ENCODE peak calls at places on chromosomes 5 and 9, in eight cellular contexts. V is body of pancreas, U is testis, T is MM.1S, I is spleen, D is tibial artery, L is uterus, S is breast epithelium. F is an unnamed sample. For H3K36me3, the result is how much of the 10 kb centered on the place peaks cover.

GRCh38 chr5:93378073-93378472 is 202.9 kb downstream of the NR2F1-AS1 start:
- DNase-seq in V (no peak), D (no peak), T (no peak), S (no peak), I (no peak), L (no peak), U (no peak), F (no peak)

GRCh38 chr9:21995652-21996275 is 1.2 kb downstream of the CDKN2B-AS1 start:
- DNase-seq in V (peak), T (no peak), S (no peak), I (peak), L (peak), D (no peak), U (peak), F (peak)

GRCh38 chr9:14296462-14296861 is 17.5 kb downstream of the NFIB start:
- DNase-seq in S (no peak), U (no peak), T (no peak), L (no peak), I (no peak), V (peak), D (peak), F (peak)

GRCh38 chr5:30042677-30043076 is 1150.8 kb upstream of the CDH6 start:
- DNase-seq in D (no peak), T (no peak), U (no peak), L (no peak), I (peak), V (no peak), S (no peak), F (no peak)

GRCh38 chr5:19264821-19265220 is 723.2 kb downstream of the CDH18 start:
- DNase-seq in I (no peak), L (no peak), T (no peak), V (no peak), D (no peak), S (no peak), U (no peak), F (no peak)

GRCh38 chr5:79263290-79263689 is 27.4 kb downstream of the JMY start:
- DNase-seq in L (no peak), I (no peak), T (no peak), D (no peak), V (no peak), S (no peak), U (no peak), F (no peak)

GRCh38 chr5:157126-157715 is 34.1 kb upstream of the LRRC14B start:
- DNase-seq in S (peak), U (no peak), T (no peak), D (no peak), L (no peak), I (peak), V (no peak), F (no peak)

GRCh38 chr5:109788596-109788995 is 98.9 kb downstream of the MAN2A1 start:
- DNase-seq in T (peak), S (no peak), U (no peak), D (no peak), I (no peak), L (no peak), V (no peak), F (no peak)

GRCh38 chr9:134966697-134967546 is 49.2 kb upstream of the FCN1 start:
- DNase-seq in I (peak), L (no peak), S (no peak), T (no peak), D (no peak), V (no peak), U (no peak), F (peak)

GRCh38 chr5:129382921-129383672 is 77.0 kb upstream of the ADAMTS19 start:
- DNase-seq in V (no peak), D (no peak), S (no peak), T (no peak), L (no peak), I (no peak), U (no peak), F (no peak)

GRCh38 chr9:35760651-35761050 is 6.6 kb upstream of the MSMP start:
- DNase-seq in I (no peak), T (no peak), V (peak), D (peak), U (no peak), S (no peak), L (no peak), F (no peak)

GRCh38 chr5:376951-377325 is 55.4 kb downstream of the AHRR start:
- DNase-seq in S (no peak), D (no peak), U (peak), V (no peak), I (peak), L (no peak), T (no peak), F (no peak)

GRCh38 chr9:88534456-88535225 is at the start of gene NXNL2:
- DNase-seq in S (peak), I (peak), V (peak), U (peak), D (peak), L (peak), T (no peak), F (peak)

GRCh38 chr5:59238126-59238902 is 655.2 kb downstream of the PDE4D start:
- DNase-seq in U (no peak), I (no peak), S (no peak), V (no peak), L (no peak), T (no peak), D (no peak), F (no peak)

GRCh38 chr5:137218471-137218870 is 280.7 kb downstream of the SPOCK1 start:
- DNase-seq in S (no peak), T (no peak), U (no peak), D (no peak), V (peak), I (no peak), L (no peak), F (no peak)

GRCh38 chr5:78649816-78650561 is 1.4 kb upstream of the LHFPL2 start:
- DNase-seq in D (no peak), I (no peak), L (no peak), T (no peak), V (no peak), U (peak), S (no peak), F (no peak)

GRCh38 chr9:37840560-37841194 is 40.1 kb downstream of the DCAF10 start:
- DNase-seq in D (no peak), T (no peak), U (no peak), L (no peak), I (no peak), V (no peak), S (no peak), F (peak)

GRCh38 chr5:108420755-108421154 is 38.9 kb upstream of the FBXL17 start:
- DNase-seq in U (no peak), I (no peak), V (no peak), T (no peak), S (no peak), D (no peak), L (no peak), F (no peak)

GRCh38 chr9:34633851-34634550 is 3.6 kb downstream of the SIGMAR1 start:
- DNase-seq in S (peak), L (peak), V (peak), U (peak), D (no peak), I (peak), T (peak), F (peak)

GRCh38 chr5:58122157-58122556 is 337.7 kb downstream of the PLK2 start:
- DNase-seq in V (no peak), T (no peak), D (no peak), S (no peak), I (no peak), U (no peak), L (no peak), F (no peak)

GRCh38 chr9:79057576-79057975 is 514.2 kb upstream of the TLE4 start:
- DNase-seq in V (no peak), U (no peak), T (no peak), D (no peak), L (no peak), S (no peak), I (no peak), F (no peak)

GRCh38 chr5:176647870-176648466 is 684 bp downstream of the TSPAN17 start:
- DNase-seq in D (peak), L (peak), U (peak), T (no peak), V (peak), S (peak), I (peak), F (peak)

GRCh38 chr5:144205141-144205551 is 34.5 kb downstream of the KCTD16 start:
- DNase-seq in D (peak), L (peak), U (peak), V (peak), S (no peak), I (no peak), T (no peak), F (no peak)

GRCh38 chr9:98516897-98517503 is 191.7 kb downstream of the GABBR2 start:
- DNase-seq in I (no peak), V (no peak), D (no peak), L (no peak), U (no peak), S (no peak), T (no peak), F (no peak)

GRCh38 chr9:110748251-110748893 is 79.8 kb downstream of the MUSK start:
- DNase-seq in U (no peak), I (no peak), T (no peak), D (no peak), L (no peak), S (no peak), V (no peak), F (no peak)

GRCh38 chr5:176184608-176185132 is 53.6 kb upstream of the SIMC1 start:
- DNase-seq in D (no peak), T (no peak), U (no peak), V (no peak), L (no peak), S (no peak), I (no peak), F (no peak)

GRCh38 chr5:160470437-160471341 is 49.0 kb downstream of the PTTG1 start:
- DNase-seq in L (no peak), V (no peak), I (no peak), S (no peak), D (peak), U (peak), T (no peak), F (no peak)

GRCh38 chr5:136799806-136800372 is 434.5 kb upstream of the TRPC7 start:
- DNase-seq in S (no peak), U (no peak), D (no peak), L (no peak), I (no peak), V (no peak), T (no peak), F (no peak)

DNA sequence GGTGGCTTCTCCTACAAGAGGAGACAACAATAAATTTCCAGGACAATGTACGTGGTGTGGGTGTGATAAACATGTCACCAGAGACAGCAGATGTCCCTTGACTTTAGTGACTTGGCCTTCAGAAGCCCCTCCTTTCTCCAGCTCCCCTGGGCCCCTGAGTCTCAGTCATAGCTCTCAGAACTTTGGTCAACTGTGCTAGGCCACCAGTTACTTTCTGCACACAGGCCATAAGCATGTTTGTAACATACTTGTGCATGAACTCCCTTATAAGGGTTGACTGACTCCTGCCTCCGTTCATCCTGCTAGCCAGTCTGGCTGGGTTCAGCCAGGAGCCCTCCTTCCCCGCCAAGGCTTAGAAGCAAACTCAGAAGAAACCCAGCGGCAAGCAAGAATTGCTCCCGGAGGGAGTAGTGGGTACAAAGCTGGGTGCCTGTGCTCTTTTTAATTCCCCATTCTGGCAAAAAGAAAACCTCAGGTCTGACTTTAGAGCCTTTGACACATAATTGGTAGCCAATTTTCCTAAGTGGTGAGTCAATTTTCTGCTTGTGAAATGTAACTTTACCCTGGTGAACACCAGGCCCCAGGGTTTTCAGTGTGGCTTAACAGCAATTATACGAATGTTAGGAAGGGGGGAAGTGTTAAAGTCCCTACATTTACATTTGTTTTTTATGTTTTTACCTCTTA is 49.2 kb downstream of the EBF1 start:
- DNase-seq in I (no peak), D (no peak), T (no peak), U (no peak), L (no peak), S (no peak), V (no peak), F (no peak)
- H3K4me3 ChIP-seq in I (peak), D (peak), T (no peak), U (peak), L (peak), S (peak), V (no peak), F (no peak)

GRCh38 chr5:61617995-61618525 is 286.0 kb downstream of the ZSWIM6 start:
- DNase-seq in L (no peak), V (no peak), U (no peak), T (no peak), S (no peak), D (no peak), I (no peak), F (no peak)
- TF ChIP-seq CTCF in L (no peak), V (no peak), U (no peak), T (no peak), S (no peak), D (no peak), I (no peak), F (no peak)

DNA sequence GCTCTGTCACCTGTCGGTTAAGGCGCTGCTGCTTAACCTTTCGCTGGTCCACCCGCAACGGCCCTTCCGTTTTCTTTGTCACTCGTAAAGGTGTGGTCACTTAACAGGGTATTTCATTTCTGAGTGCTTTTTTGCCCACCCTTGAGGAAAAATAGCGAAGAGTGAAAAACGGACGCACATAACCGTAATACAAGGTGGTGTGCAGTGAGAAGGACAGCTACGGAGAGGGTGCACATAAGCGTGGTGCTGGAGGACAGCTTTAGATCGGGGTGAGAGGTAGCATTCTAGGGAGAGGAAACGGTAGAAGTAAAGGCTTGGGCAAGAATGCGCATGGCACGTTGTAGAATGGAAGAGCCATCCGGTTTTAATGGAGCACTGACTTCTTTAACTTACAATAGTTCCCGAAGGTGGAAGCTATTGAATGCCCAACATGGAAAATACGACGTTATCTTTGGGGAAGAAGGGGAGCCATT is 760 bp downstream of the CCT5 start:
- DNase-seq in S (no peak), L (no peak), T (peak), D (no peak), V (no peak), I (no peak), U (no peak), F (no peak)
- H3K36me3 ChIP-seq in S (under half), L (under half), T (under half), D (under half), V (under half), I (under half), U (under half), F (under half)

GRCh38 chr9:113464672-113465271 is 1.2 kb downstream of the RGS3 start:
- DNase-seq in V (no peak), S (no peak), U (peak), L (no peak), T (no peak), I (no peak), D (no peak), F (no peak)
- H3K4me3 ChIP-seq in V (no peak), S (no peak), U (no peak), L (no peak), T (no peak), I (no peak), D (peak), F (no peak)

DNA sequence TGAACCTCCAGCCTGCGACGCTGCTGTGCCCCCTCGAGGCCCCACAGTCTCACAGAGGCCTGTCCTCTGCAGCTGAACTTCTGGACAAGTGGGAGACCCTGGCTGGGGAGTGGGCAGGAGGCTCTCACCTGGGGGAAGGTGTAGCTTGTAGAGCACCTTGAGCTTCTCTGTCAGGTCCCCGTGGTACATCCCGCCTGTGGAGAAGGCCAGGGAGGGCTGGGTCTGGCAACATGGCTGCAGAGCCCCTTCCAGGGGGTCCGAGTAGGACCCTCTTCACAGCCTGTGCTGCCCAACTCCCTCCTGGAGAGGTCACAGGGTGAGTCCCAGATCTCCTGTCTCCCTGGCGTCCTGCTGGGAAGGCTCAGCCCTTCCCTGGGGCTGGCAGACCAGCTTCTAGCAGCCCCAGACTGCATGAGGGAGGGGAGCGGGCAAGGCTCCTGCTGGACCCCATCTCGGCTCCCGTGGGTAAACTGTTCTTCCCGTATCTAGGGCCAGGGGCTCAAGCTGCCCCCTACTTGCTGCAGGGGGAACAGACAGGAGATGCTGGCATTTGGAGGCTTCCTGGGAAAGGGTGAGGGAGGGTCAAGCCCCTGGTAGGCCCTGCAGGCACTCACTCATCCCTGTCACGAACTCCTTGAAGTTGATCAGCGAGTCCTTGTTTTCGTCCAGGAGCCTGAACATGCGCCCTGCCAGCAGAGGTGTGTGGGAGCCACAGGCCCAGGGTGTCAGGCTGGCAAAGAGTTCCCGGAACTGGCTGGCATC is 11.2 kb upstream of the MRNIP start:
- DNase-seq in L (no peak), D (no peak), I (peak), T (no peak), U (no peak), V (no peak), S (peak), F (no peak)
- TF ChIP-seq CTCF in L (no peak), D (no peak), I (no peak), T (no peak), U (no peak), V (no peak), S (no peak), F (no peak)

DNA sequence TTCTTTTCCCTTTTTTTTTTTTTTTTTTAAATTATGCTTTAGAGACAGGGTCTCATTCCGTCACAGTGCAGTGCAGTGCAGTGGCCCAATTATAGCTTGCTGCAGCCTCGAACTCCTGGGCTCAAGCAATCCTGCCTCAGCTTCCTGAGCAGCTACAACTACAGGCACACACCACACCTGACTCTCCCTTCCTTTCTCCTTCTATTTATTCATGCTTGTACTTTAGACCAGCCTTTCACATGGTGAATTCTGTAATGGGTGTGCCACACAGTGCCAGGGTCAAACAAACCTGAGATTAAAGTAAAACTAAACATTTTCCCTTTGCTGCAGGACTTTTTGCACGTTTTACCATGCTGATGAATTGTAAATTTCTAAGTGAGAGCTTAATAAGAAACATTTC is 8.0 kb downstream of the SH3RF2 start:
- DNase-seq in I (no peak), V (peak), U (no peak), D (no peak), S (no peak), L (no peak), T (no peak), F (no peak)
- H3K36me3 ChIP-seq in I (under half), V (under half), U (under half), D (under half), S (under half), L (under half), T (under half), F (under half)

GRCh38 chr5:43039468-43040286 is 442 bp downstream of the ANXA2R start:
- DNase-seq in U (peak), V (peak), L (peak), T (peak), I (peak), S (no peak), D (peak), F (peak)
- H3K4me3 ChIP-seq in U (peak), V (no peak), L (peak), T (peak), I (peak), S (peak), D (peak), F (peak)

GRCh38 chr5:34582364-34582763 is 73.8 kb upstream of the RAI14 start:
- DNase-seq in S (no peak), T (no peak), U (no peak), V (peak), D (no peak), L (no peak), I (no peak), F (no peak)
- TF ChIP-seq CTCF in S (no peak), T (no peak), U (no peak), V (no peak), D (no peak), L (no peak), I (no peak), F (no peak)